ENCODE peak calls at places on chromosomes 13 and 19, in four cellular contexts. One of them, this sample, is unnamed.

GRCh38 chr19:7861619-7862412 is 12.4 kb downstream of the PRR36 start:
- DNase-seq in HepG2: no peak
- DNase-seq in K562: no peak
- DNase-seq in WTC11: peak; percentile 60
- DNase-seq in this sample: no peak

GRCh38 chr19:56253737-56254136 is 18.8 kb upstream of the EDDM13 start:
- DNase-seq in HepG2: peak; percentile 48
- DNase-seq in K562: peak; percentile 72
- DNase-seq in WTC11: no peak
- DNase-seq in this sample: peak; percentile 17

GRCh38 chr19:17753976-17754375 is 2.7 kb downstream of the FCHO1 start:
- DNase-seq in HepG2: no peak
- DNase-seq in K562: no peak
- DNase-seq in WTC11: peak; percentile 39
- DNase-seq in this sample: peak; percentile 49

GRCh38 chr13:100773923-100774641 is 99.5 kb upstream of the TMTC4 start:
- DNase-seq in HepG2: no peak
- DNase-seq in K562: no peak
- DNase-seq in WTC11: no peak
- DNase-seq in this sample: no peak

GRCh38 chr13:113023217-113023597 is 54.2 kb downstream of the MCF2L start:
- DNase-seq in HepG2: peak; percentile 44
- DNase-seq in K562: no peak
- DNase-seq in WTC11: no peak
- DNase-seq in this sample: no peak

GRCh38 chr19:1267441-1268391 is 1.4 kb upstream of the CIRBP start:
- DNase-seq in HepG2: no peak
- DNase-seq in K562: peak; percentile 55
- DNase-seq in WTC11: no peak
- DNase-seq in this sample: no peak

GRCh38 chr19:54297759-54298305 is 15.1 kb downstream of the LILRA5 start:
- DNase-seq in HepG2: no peak
- DNase-seq in K562: peak; percentile 29
- DNase-seq in WTC11: no peak
- DNase-seq in this sample: no peak

GRCh38 chr19:2455481-2456300 is 1.1 kb downstream of the LMNB2 start:
- DNase-seq in HepG2: no peak
- DNase-seq in K562: peak; percentile 66
- DNase-seq in WTC11: peak; percentile 28
- DNase-seq in this sample: peak; percentile 48

GRCh38 chr19:41327499-41328156 is 17.7 kb downstream of the CCDC97 start:
- DNase-seq in HepG2: no peak
- DNase-seq in K562: peak; percentile 30
- DNase-seq in WTC11: peak; percentile 40
- DNase-seq in this sample: no peak

GRCh38 chr19:19149402-19149801 is 11.1 kb upstream of the TMEM161A start:
- DNase-seq in HepG2: no peak
- DNase-seq in K562: no peak
- DNase-seq in WTC11: no peak
- DNase-seq in this sample: no peak

GRCh38 chr13:70353096-70353495 is 244.8 kb upstream of the KLHL1 start:
- DNase-seq in HepG2: no peak
- DNase-seq in K562: no peak
- DNase-seq in WTC11: no peak
- DNase-seq in this sample: no peak

GRCh38 chr13:98513837-98514236 is 63.1 kb downstream of the STK24 start:
- DNase-seq in HepG2: no peak
- DNase-seq in K562: no peak
- DNase-seq in WTC11: no peak
- DNase-seq in this sample: no peak

GRCh38 chr13:59016250-59016649 is 1147.5 kb downstream of the DIAPH3 start:
- DNase-seq in HepG2: no peak
- DNase-seq in K562: no peak
- DNase-seq in WTC11: no peak
- DNase-seq in this sample: no peak

GRCh38 chr19:49766938-49767315 is at the start of gene AP2A1:
- DNase-seq in HepG2: no peak
- DNase-seq in K562: no peak
- DNase-seq in WTC11: no peak
- DNase-seq in this sample: no peak

GRCh38 chr13:112873851-112874750 is 94.9 kb upstream of the MCF2L start:
- DNase-seq in HepG2: peak; percentile 67
- DNase-seq in K562: peak; percentile 75
- DNase-seq in WTC11: peak; percentile 87
- DNase-seq in this sample: peak; percentile 64

GRCh38 chr19:36210497-36210896 is 4.0 kb downstream of the ZNF565 start:
- DNase-seq in HepG2: no peak
- DNase-seq in K562: no peak
- DNase-seq in WTC11: no peak
- DNase-seq in this sample: no peak

GRCh38 chr19:33409035-33409434 is 35.5 kb downstream of the CEBPG start:
- DNase-seq in HepG2: no peak
- DNase-seq in K562: no peak
- DNase-seq in WTC11: no peak
- DNase-seq in this sample: no peak

GRCh38 chr19:6730153-6730804 is 7.1 kb downstream of the GPR108 start:
- DNase-seq in HepG2: peak; percentile 96
- DNase-seq in K562: peak; percentile 96
- DNase-seq in WTC11: peak; percentile 94
- DNase-seq in this sample: peak; percentile 68

GRCh38 chr19:41431426-41432386 is 4.5 kb upstream of the B3GNT8 start:
- DNase-seq in HepG2: peak; percentile 24
- DNase-seq in K562: peak; percentile 57
- DNase-seq in WTC11: no peak
- DNase-seq in this sample: no peak

GRCh38 chr19:1133471-1133929 is 29.7 kb downstream of the GPX4 start:
- DNase-seq in HepG2: no peak
- DNase-seq in K562: peak; percentile 20
- DNase-seq in WTC11: peak; percentile 74
- DNase-seq in this sample: peak; percentile 42

GRCh38 chr13:112808377-112809140 is 118.7 kb downstream of the ATP11A start:
- DNase-seq in HepG2: no peak
- DNase-seq in K562: no peak
- DNase-seq in WTC11: no peak
- DNase-seq in this sample: no peak

GRCh38 chr19:51091895-51092873 is 9.5 kb upstream of the KLK14 start:
- DNase-seq in HepG2: no peak
- DNase-seq in K562: no peak
- DNase-seq in WTC11: no peak
- DNase-seq in this sample: no peak

GRCh38 chr13:21233086-21233485 is 56.6 kb downstream of the MRPL57 start:
- DNase-seq in HepG2: no peak
- DNase-seq in K562: no peak
- DNase-seq in WTC11: no peak
- DNase-seq in this sample: no peak
- TF ChIP-seq ELF4 in HepG2: no peak
- TF ChIP-seq ELF4 in K562: no peak
- TF ChIP-seq ELF4 in WTC11: no peak
- TF ChIP-seq ELF4 in this sample: no peak

DNA sequence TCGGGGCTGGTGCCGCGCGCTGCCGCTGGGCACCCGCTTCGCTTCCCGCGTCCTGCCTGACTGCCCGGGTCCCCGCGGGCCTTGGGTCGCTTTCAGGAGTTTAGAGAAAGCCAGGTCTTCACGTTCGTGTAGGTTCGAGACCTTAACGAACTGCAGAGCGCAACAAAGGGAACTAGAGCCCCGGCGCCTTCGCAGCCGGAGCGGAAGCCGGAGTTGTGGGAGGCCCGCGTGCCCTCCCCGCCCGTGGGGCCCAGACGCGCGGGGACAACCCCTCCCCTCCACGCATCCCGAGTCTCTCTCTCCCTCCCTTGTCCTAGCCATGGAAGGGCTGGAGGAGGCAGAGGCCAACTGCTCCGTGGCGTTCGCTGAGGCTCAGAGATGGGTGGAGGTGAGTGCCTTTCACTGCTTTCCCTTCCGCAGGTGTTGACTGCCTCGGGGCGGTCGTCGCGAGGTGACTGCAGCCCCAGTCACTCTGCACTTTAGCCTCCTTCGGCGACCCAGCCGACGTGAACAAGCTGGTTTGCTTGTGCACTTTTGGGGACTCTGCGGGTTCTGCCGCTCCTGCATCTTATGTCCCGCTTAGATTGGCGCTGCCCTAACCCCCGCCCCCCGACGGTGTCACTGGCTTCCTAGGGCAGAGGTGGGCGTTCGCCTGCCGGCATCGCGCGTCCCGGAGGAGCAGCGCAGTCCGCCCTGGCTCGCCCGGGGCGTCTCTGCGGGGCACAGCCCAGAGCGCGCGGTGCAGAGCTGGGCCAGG is 387 bp downstream of the LMO7 start:
- DNase-seq in HepG2: peak; percentile 18
- DNase-seq in K562: no peak
- DNase-seq in WTC11: peak; percentile 57
- DNase-seq in this sample: no peak
- TF ChIP-seq ELF4 in HepG2: no peak
- TF ChIP-seq ELF4 in K562: no peak
- TF ChIP-seq ELF4 in WTC11: no peak
- TF ChIP-seq ELF4 in this sample: no peak

GRCh38 chr19:4760285-4760650 is 31.3 kb upstream of the FEM1A start:
- DNase-seq in HepG2: no peak
- DNase-seq in K562: no peak
- DNase-seq in WTC11: no peak
- DNase-seq in this sample: no peak
- TF ChIP-seq ELF4 in HepG2: no peak
- TF ChIP-seq ELF4 in K562: no peak
- TF ChIP-seq ELF4 in WTC11: no peak
- TF ChIP-seq ELF4 in this sample: no peak

GRCh38 chr19:11100064-11100463 is 10.8 kb downstream of the LDLR start:
- DNase-seq in HepG2: no peak
- DNase-seq in K562: no peak
- DNase-seq in WTC11: no peak
- DNase-seq in this sample: no peak

GRCh38 chr19:11098861-11099260 is 9.6 kb downstream of the LDLR start:
- DNase-seq in HepG2: no peak
- DNase-seq in K562: no peak
- DNase-seq in WTC11: no peak
- DNase-seq in this sample: no peak

GRCh38 chr19:11102944-11103343 is 13.7 kb downstream of the LDLR start:
- DNase-seq in HepG2: no peak
- DNase-seq in K562: no peak
- DNase-seq in WTC11: no peak
- DNase-seq in this sample: no peak

GRCh38 chr19:11098327-11098726 is 9.1 kb downstream of the LDLR start:
- DNase-seq in HepG2: no peak
- DNase-seq in K562: no peak
- DNase-seq in WTC11: no peak
- DNase-seq in this sample: no peak

GRCh38 chr19:11101057-11101456 is 11.8 kb downstream of the LDLR start:
- DNase-seq in HepG2: no peak
- DNase-seq in K562: no peak
- DNase-seq in WTC11: no peak
- DNase-seq in this sample: no peak
- TF ChIP-seq ELF4 in HepG2: no peak
- TF ChIP-seq ELF4 in K562: no peak
- TF ChIP-seq ELF4 in WTC11: no peak
- TF ChIP-seq ELF4 in this sample: no peak

DNA sequence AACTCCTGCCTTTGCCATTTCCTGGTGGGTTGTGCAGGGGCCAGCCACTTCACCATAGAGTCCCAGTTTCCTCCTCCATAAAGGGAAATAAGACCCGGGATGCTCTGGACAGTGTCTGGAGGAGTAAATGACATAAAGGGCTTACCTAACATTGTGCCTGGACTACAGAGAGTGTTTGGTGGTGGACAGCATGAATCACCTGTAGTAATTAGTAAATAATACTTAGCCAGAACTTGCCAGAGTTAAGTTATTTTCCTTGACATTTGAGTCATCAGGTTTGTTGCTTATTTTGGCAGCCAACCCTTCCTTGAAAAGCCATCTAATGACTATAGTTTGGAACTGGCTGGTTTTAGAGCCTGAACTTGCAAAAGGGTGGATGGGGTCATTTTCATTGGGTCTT is 159.2 kb downstream of the SLC7A1 start:
- DNase-seq in HepG2: no peak
- DNase-seq in K562: no peak
- DNase-seq in WTC11: no peak
- DNase-seq in this sample: no peak
- TF ChIP-seq ELF4 in HepG2: no peak
- TF ChIP-seq ELF4 in K562: no peak
- TF ChIP-seq ELF4 in WTC11: no peak
- TF ChIP-seq ELF4 in this sample: no peak

GRCh38 chr19:48145596-48146254 is 24.4 kb downstream of the LIG1 start:
- DNase-seq in HepG2: no peak
- DNase-seq in K562: no peak
- DNase-seq in WTC11: no peak
- DNase-seq in this sample: no peak
- TF ChIP-seq ELF4 in HepG2: no peak
- TF ChIP-seq ELF4 in K562: no peak
- TF ChIP-seq ELF4 in WTC11: no peak
- TF ChIP-seq ELF4 in this sample: no peak

GRCh38 chr13:25660996-25661395 is 289.2 kb downstream of the ATP8A2 start:
- DNase-seq in HepG2: no peak
- DNase-seq in K562: no peak
- DNase-seq in WTC11: no peak
- DNase-seq in this sample: no peak

GRCh38 chr13:25657062-25657588 is 285.4 kb downstream of the ATP8A2 start:
- DNase-seq in HepG2: no peak
- DNase-seq in K562: no peak
- DNase-seq in WTC11: no peak
- DNase-seq in this sample: no peak

GRCh38 chr13:25662516-25662915 is 290.7 kb downstream of the ATP8A2 start:
- DNase-seq in HepG2: no peak
- DNase-seq in K562: no peak
- DNase-seq in WTC11: no peak
- DNase-seq in this sample: no peak

GRCh38 chr13:25654332-25654731 is 282.6 kb downstream of the ATP8A2 start:
- DNase-seq in HepG2: no peak
- DNase-seq in K562: no peak
- DNase-seq in WTC11: no peak
- DNase-seq in this sample: no peak

GRCh38 chr13:25659091-25659502 is 287.3 kb downstream of the ATP8A2 start:
- DNase-seq in HepG2: no peak
- DNase-seq in K562: no peak
- DNase-seq in WTC11: no peak
- DNase-seq in this sample: peak; percentile 9
- TF ChIP-seq ELF4 in HepG2: no peak
- TF ChIP-seq ELF4 in K562: no peak
- TF ChIP-seq ELF4 in WTC11: no peak
- TF ChIP-seq ELF4 in this sample: no peak

This sample was measured in HEK293T.